ENCODE peak calls at places on chromosomes 7 and 10, in seven cellular contexts. B, Y, Q, A, Z, G and U are unnamed samples.

GRCh38 chr7:99380032-99380822 is 5.7 kb downstream of the ARPC1B start:
- DNase-seq in B (peak; percentile 82), Y (peak; percentile 78), Q (peak; percentile 65), A (no peak), Z (peak; percentile 41), G (no peak), U (peak; percentile 58)

GRCh38 chr10:14253079-14253478 is 77.6 kb downstream of the FRMD4A start:
- DNase-seq in B (no peak), Y (no peak), Q (no peak), A (no peak), Z (no peak), G (no peak), U (no peak)

GRCh38 chr7:3575753-3576531 is 274.9 kb downstream of the SDK1 start:
- DNase-seq in B (no peak), Y (no peak), Q (no peak), A (no peak), Z (no peak), G (no peak), U (no peak)

GRCh38 chr7:124033093-124033806 is 383 bp upstream of the TMEM229A start:
- DNase-seq in B (no peak), Y (peak; percentile 13), Q (no peak), A (peak; percentile 88), Z (no peak), G (peak; percentile 53), U (no peak)

GRCh38 chr7:37758467-37758866 is 74.9 kb downstream of the GPR141 start:
- DNase-seq in B (no peak), Y (no peak), Q (no peak), A (no peak), Z (no peak), G (no peak), U (no peak)

GRCh38 chr10:112961609-112962008 is 11.6 kb downstream of the TCF7L2 start:
- DNase-seq in B (no peak), Y (no peak), Q (no peak), A (no peak), Z (no peak), G (no peak), U (no peak)

GRCh38 chr7:69630292-69630691 is 32.0 kb downstream of the AUTS2 start:
- DNase-seq in B (no peak), Y (no peak), Q (no peak), A (no peak), Z (peak; percentile 0), G (no peak), U (peak; percentile 12)

GRCh38 chr7:20407585-20408466 is 77.1 kb downstream of the ITGB8 start:
- DNase-seq in B (no peak), Y (no peak), Q (peak; percentile 82), A (no peak), Z (peak; percentile 31), G (no peak), U (no peak)

GRCh38 chr7:56218510-56218909 is 102.3 kb upstream of the NUPR2 start:
- DNase-seq in B (no peak), Y (no peak), Q (no peak), A (no peak), Z (no peak), G (no peak), U (no peak)

GRCh38 chr7:28176174-28176573 is 4.4 kb downstream of the JAZF1 start:
- DNase-seq in B (no peak), Y (no peak), Q (no peak), A (no peak), Z (no peak), G (no peak), U (no peak)

GRCh38 chr10:14126697-14127440 is 203.9 kb downstream of the FRMD4A start:
- DNase-seq in B (no peak), Y (no peak), Q (no peak), A (no peak), Z (peak; percentile 48), G (no peak), U (no peak)

GRCh38 chr7:139825666-139826290 is 3.3 kb upstream of the TBXAS1 start:
- DNase-seq in B (no peak), Y (no peak), Q (no peak), A (no peak), Z (peak; percentile 31), G (no peak), U (no peak)

GRCh38 chr7:144019457-144019856 is 19.3 kb downstream of the OR6B1 start:
- DNase-seq in B (no peak), Y (no peak), Q (no peak), A (no peak), Z (peak; percentile 68), G (no peak), U (no peak)

GRCh38 chr7:901388-902154 is 25.2 kb downstream of the GET4 start:
- DNase-seq in B (peak; percentile 79), Y (peak; percentile 87), Q (peak; percentile 83), A (no peak), Z (peak; percentile 84), G (peak; percentile 70), U (peak; percentile 81)

GRCh38 chr7:123057926-123058325 is 62.4 kb upstream of the TAS2R16 start:
- DNase-seq in B (no peak), Y (no peak), Q (no peak), A (no peak), Z (no peak), G (no peak), U (no peak)

GRCh38 chr10:71247306-71247705 is 34.9 kb downstream of the UNC5B start:
- DNase-seq in B (no peak), Y (no peak), Q (no peak), A (peak; percentile 81), Z (no peak), G (no peak), U (no peak)

GRCh38 chr10:21170216-21170615 is 273.1 kb upstream of the NEBL start:
- DNase-seq in B (no peak), Y (no peak), Q (no peak), A (no peak), Z (no peak), G (no peak), U (no peak)

GRCh38 chr7:147833549-147833948 is 757.0 kb upstream of the C7orf33 start:
- DNase-seq in B (no peak), Y (no peak), Q (no peak), A (no peak), Z (no peak), G (peak; percentile 1), U (no peak)

GRCh38 chr7:140342732-140343514 is 55.4 kb downstream of the SLC37A3 start:
- DNase-seq in B (peak; percentile 63), Y (peak; percentile 32), Q (peak; percentile 35), A (no peak), Z (no peak), G (no peak), U (peak; percentile 13)

GRCh38 chr10:31146496-31147219 is 115.0 kb upstream of the ZNF438 start:
- DNase-seq in B (no peak), Y (no peak), Q (no peak), A (no peak), Z (peak; percentile 71), G (no peak), U (peak; percentile 52)

GRCh38 chr7:1492640-1493039 is 11.5 kb downstream of the INTS1 start:
- DNase-seq in B (no peak), Y (no peak), Q (no peak), A (no peak), Z (no peak), G (no peak), U (no peak)

DNA sequence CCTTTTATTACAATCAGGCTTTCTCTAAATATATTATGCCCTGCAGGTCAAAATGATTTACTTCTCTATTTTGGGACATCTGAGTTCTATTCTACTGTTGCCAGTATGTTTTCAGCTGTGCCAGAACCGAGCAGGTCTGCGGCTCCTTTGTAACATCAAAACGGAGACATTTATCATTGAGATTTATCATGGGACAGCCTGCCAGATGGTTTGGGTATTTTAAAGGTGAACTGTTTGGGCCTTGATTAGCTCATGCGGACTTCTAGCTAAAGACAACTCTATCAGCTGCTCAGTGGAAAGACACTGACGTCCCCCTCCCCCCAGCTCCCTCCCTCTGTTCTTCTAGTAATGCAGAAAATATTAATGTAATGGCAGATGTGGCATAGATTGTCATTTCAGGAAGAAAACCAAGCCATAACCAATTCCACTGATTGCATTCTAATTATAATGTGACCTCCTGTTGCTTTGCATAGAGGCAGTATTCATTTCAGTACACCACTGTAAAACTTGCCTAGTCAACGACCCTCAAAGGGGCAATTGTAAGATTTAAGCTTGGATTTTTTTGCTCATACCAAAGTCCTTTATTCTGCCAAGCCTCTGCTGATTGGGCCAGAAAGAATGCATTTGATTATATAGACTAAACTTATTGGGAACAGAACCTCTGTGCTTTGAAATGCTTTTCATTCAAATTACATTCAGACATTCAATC is 966.7 kb downstream of the LRMDA start:
- DNase-seq in B (no peak), Y (no peak), Q (no peak), A (no peak), Z (no peak), G (no peak), U (no peak)
- TF ChIP-seq CTCF in B (no peak), Y (no peak), Q (no peak), A (peak; percentile 8), Z (no peak), G (no peak), U (no peak)

DNA sequence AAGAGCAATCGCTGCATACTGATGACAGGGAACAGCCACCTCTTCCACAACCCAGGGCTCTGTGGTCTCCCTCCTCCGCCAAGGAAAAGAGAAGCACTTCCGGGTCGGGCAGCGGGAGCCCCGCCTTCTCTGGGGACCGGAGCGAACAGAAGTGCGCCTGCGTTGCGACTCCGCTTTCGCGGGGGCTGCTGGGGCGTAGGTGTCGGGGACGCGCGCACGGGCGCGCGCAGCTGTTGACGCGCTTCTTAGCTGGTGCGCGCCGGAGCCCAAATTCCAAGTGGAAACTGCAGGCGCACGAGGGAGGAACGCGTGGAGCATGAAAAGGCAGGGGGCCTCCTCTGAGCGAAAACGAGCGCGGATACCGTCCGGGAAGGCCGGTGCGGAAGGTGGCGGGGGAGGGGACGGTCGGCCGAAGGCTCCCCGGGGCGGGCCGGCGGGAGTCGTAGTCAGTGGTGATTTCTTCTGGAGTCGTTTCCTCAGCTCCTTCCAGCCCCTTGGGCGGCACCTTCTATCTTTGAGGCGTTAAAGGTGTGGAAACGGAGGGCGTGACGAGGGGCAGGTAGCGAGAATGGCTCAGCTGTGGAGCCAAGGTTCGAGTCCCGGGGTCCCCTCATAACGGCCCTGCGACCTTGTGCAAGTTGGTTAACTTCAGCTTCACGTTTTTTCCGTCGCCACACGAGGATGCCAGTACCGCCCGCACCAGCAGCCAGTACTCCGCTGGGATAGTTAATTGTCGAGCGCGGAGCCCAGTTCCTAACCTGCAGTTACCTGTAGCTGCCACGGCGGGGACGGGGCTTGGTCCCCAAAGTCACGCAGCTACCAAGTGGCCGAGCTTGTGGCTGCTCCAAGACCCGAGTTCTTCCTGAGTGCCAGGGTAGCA is at the start of the genes COX15 and CUTC:
- DNase-seq in B (peak; percentile 96), Y (peak; percentile 96), Q (peak; percentile 97), A (peak; percentile 98), Z (peak; percentile 97), G (peak; percentile 95), U (peak; percentile 96)
- TF ChIP-seq CTCF in B (peak; percentile 68), Y (peak; percentile 12), Q (no peak), A (peak; percentile 67), Z (peak; percentile 0), G (peak; percentile 67), U (peak; percentile 48)

DNA sequence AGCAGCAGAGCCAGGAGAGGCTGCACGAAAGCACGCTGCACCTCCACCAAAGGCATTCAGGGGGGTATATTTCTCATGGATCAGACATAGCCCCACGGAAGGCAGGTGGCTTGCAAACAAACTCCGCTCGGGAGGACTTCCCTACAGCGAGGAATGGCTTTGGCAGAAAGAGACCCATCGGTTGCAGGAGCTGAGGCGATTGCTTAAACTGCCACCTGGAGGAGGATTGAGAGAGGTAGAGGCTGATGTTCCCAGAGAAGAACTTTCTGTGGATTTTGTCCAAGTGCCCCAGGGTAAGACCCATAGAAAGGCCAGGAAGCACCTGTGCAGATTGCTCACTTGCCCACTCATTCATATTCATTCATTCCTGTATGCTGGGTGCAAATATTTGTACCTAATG is 89.1 kb downstream of the NEUROD6 start:
- DNase-seq in B (no peak), Y (no peak), Q (no peak), A (no peak), Z (no peak), G (no peak), U (no peak)
- TF ChIP-seq CTCF in B (no peak), Y (no peak), Q (no peak), A (no peak), Z (no peak), G (no peak), U (no peak)

GRCh38 chr10:47237316-47238260 is 62.4 kb upstream of the GDF10 start:
- DNase-seq in B (no peak), Y (no peak), Q (no peak), A (no peak), Z (no peak), G (no peak), U (no peak)
- TF ChIP-seq CTCF in B (peak; percentile 31), Y (no peak), Q (no peak), A (no peak), Z (no peak), G (no peak), U (no peak)